ENCODE peak calls at places on chromosomes 7 and 10, in six cellular contexts. T, K, O, I, B and F are unnamed samples.

GRCh38 chr7:152342796-152343195 is 93.0 kb downstream of the KMT2C start:
- DNase-seq in T (no peak), K (no peak), O (no peak), I (no peak), B (no peak), F (no peak)

GRCh38 chr10:63437334-63437949 is 28.3 kb downstream of the JMJD1C start:
- DNase-seq in K (peak; percentile 44), O (no peak), T (no peak), I (no peak), B (no peak), F (no peak)

GRCh38 chr7:35975851-35976454 is 175.1 kb downstream of the SEPTIN7 start:
- DNase-seq in B (no peak), O (peak; percentile 51), K (peak; percentile 67), I (peak; percentile 83), T (peak; percentile 64), F (no peak)

GRCh38 chr7:67823345-67823744 is 826.7 kb downstream of the TYW1 start:
- DNase-seq in I (no peak), T (no peak), K (peak; percentile 6), B (no peak), O (peak; percentile 34), F (no peak)

GRCh38 chr10:71725998-71726672 is 6.6 kb upstream of the C10orf105 start:
- DNase-seq in I (no peak), K (peak; percentile 66), T (no peak), O (no peak), B (no peak), F (no peak)

GRCh38 chr10:59098387-59098786 is 78.1 kb upstream of the PHYHIPL start:
- DNase-seq in I (peak; percentile 73), T (peak; percentile 93), O (no peak), B (no peak), K (peak; percentile 73), F (peak; percentile 12)

GRCh38 chr7:150904342-150904909 is 52.1 kb downstream of the AOC1 start:
- DNase-seq in B (no peak), O (no peak), T (no peak), I (no peak), K (no peak), F (no peak)

GRCh38 chr7:156927571-156928405 is 21.7 kb upstream of the NOM1 start:
- DNase-seq in K (no peak), I (no peak), T (no peak), B (no peak), O (no peak), F (no peak)

GRCh38 chr10:79248341-79248931 is 98.8 kb upstream of the PPIF start:
- DNase-seq in I (no peak), T (no peak), B (no peak), K (no peak), O (peak; percentile 60), F (no peak)